ENCODE peak calls at places on chromosome 14, in eight cellular contexts. P is suprapubic skin, A is H1, H is GM23338, M is transverse colon, W is HepG2, N is stomach, Y is Panc1. J is an unnamed sample.

GRCh38 chr14:34104750-34105397 is 154.0 kb upstream of the EGLN3 start:
- DNase-seq in P (no peak), A (no peak), H (no peak), M (no peak), W (no peak), N (no peak), Y (no peak), J (no peak)

GRCh38 chr14:105364100-105364708 is 34.1 kb upstream of the TEX22 start:
- DNase-seq in P (no peak), A (no peak), H (no peak), M (peak), W (no peak), N (peak), Y (no peak), J (no peak)

GRCh38 chr14:65850429-65851145 is 438.1 kb downstream of the FUT8 start:
- DNase-seq in P (no peak), A (no peak), H (no peak), M (peak), W (no peak), N (no peak), Y (no peak), J (no peak)

GRCh38 chr14:75911883-75912282 is 69.9 kb downstream of the TGFB3 start:
- DNase-seq in P (no peak), A (peak), H (peak), M (peak), W (no peak), N (no peak), Y (no peak), J (no peak)

GRCh38 chr14:67191768-67192290 is 2.6 kb downstream of the GARIN2 start:
- DNase-seq in P (no peak), A (no peak), H (no peak), M (no peak), W (no peak), N (no peak), Y (no peak), J (no peak)

GRCh38 chr14:41623737-41624136 is 17.1 kb downstream of the LRFN5 start:
- DNase-seq in P (no peak), A (no peak), H (no peak), M (no peak), W (no peak), N (no peak), Y (no peak), J (no peak)

GRCh38 chr14:76918176-76918750 is 92.1 kb downstream of the LRRC74A start:
- DNase-seq in P (peak), A (no peak), H (no peak), M (peak), W (no peak), N (peak), Y (no peak), J (no peak)

GRCh38 chr14:72577521-72577920 is 316.4 kb downstream of the DPF3 start:
- DNase-seq in P (no peak), A (no peak), H (no peak), M (no peak), W (no peak), N (no peak), Y (no peak), J (no peak)

GRCh38 chr14:58944226-58944769 is 244.2 kb upstream of the DAAM1 start:
- DNase-seq in P (no peak), A (no peak), H (peak), M (peak), W (no peak), N (no peak), Y (no peak), J (no peak)

GRCh38 chr14:23183479-23183878 is at the start of gene SLC7A8:
- DNase-seq in P (peak), A (no peak), H (peak), M (peak), W (no peak), N (peak), Y (no peak), J (no peak)

GRCh38 chr14:54804720-54805060 is 97.9 kb downstream of the GCH1 start:
- DNase-seq in P (no peak), A (no peak), H (peak), M (no peak), W (no peak), N (no peak), Y (no peak), J (no peak)

GRCh38 chr14:67187210-67187609 is 2.0 kb upstream of the GARIN2 start:
- DNase-seq in P (no peak), A (no peak), H (no peak), M (no peak), W (peak), N (no peak), Y (peak), J (no peak)

GRCh38 chr14:92469515-92469914 is 44.1 kb upstream of the RIN3 start:
- DNase-seq in P (no peak), A (no peak), H (no peak), M (no peak), W (no peak), N (no peak), Y (no peak), J (no peak)

GRCh38 chr14:92472860-92473259 is 40.7 kb upstream of the RIN3 start:
- DNase-seq in P (no peak), A (no peak), H (no peak), M (peak), W (no peak), N (no peak), Y (no peak), J (no peak)

GRCh38 chr14:92473261-92473946 is 40.2 kb upstream of the RIN3 start:
- DNase-seq in P (peak), A (no peak), H (no peak), M (peak), W (peak), N (peak), Y (no peak), J (no peak)

GRCh38 chr14:92471919-92472318 is 41.7 kb upstream of the RIN3 start:
- DNase-seq in P (no peak), A (peak), H (peak), M (peak), W (peak), N (no peak), Y (no peak), J (no peak)

DNA sequence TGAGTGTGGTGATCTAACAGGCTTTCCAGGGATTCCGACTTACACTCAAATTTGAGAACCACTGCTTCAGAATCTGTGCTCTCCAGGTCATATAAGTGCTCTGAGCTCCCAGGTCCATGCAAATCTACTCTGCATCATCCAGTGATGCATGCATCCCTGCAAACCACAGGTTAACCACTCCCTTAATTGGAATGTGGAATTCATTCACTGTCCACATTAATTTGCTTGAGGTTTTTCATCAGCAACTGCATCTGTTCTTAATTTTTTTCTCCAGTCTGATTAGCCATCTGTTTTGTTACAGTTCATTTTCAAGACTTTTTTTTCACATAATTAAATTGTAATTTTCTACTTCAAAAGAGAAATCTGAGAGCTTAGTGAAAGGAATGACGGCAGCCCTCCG is 43.4 kb upstream of the RIN3 start:
- DNase-seq in P (no peak), A (no peak), H (peak), M (no peak), W (no peak), N (no peak), Y (no peak), J (no peak)
- TF ChIP-seq POLR2AphosphoS5 in P (no peak), A (no peak), H (no peak), M (no peak), W (no peak), N (no peak), Y (no peak), J (no peak)

DNA sequence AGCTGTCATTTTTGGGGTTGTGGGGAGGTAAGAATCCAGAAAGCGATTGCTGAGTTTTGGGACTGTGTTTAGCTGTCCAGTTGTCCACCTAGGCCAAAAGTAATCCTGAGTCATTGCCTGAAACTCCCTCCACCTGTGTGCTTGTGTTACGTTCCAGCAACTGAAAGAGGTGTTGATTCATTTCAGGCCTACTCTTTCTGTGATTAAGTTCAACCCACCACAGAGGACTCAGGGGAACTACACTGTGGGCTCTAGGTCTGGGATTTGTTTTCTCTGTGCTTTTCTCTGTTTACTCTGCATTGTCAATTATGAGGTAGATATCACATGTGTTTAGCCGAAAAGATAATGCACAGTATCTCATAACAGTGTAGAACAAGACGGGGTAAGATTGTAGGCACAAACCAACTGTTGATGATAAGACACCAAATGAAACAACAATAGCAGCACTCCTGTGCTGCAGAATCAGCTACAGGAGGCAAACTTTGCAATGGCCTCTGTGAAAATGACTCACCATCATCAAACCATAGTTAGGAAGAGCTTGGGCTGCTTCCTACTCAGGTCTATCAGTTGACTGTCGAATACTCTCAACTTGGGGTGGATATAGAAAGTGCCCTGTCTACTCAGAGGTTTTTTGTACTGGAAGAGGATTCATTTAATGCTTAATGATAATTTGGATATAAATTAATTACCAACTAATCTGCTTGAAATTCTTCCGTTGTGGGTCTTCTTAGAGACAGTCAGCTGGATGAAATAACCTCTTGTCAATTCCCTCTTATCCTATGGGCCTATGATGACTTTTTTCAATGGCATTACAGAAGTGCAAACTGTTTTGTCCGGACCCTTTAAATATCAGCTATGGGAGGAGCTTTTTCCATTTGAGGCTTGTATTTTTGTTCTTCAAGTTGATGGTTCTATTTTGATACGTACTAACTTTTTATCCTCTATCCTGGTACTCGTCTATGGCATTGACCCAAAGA is 385.9 kb downstream of the BMP4 start:
- DNase-seq in P (no peak), A (no peak), H (no peak), M (no peak), W (no peak), N (no peak), Y (no peak), J (peak)
- TF ChIP-seq POLR2AphosphoS5 in P (no peak), A (no peak), H (no peak), M (no peak), W (no peak), N (no peak), Y (no peak), J (peak)

DNA sequence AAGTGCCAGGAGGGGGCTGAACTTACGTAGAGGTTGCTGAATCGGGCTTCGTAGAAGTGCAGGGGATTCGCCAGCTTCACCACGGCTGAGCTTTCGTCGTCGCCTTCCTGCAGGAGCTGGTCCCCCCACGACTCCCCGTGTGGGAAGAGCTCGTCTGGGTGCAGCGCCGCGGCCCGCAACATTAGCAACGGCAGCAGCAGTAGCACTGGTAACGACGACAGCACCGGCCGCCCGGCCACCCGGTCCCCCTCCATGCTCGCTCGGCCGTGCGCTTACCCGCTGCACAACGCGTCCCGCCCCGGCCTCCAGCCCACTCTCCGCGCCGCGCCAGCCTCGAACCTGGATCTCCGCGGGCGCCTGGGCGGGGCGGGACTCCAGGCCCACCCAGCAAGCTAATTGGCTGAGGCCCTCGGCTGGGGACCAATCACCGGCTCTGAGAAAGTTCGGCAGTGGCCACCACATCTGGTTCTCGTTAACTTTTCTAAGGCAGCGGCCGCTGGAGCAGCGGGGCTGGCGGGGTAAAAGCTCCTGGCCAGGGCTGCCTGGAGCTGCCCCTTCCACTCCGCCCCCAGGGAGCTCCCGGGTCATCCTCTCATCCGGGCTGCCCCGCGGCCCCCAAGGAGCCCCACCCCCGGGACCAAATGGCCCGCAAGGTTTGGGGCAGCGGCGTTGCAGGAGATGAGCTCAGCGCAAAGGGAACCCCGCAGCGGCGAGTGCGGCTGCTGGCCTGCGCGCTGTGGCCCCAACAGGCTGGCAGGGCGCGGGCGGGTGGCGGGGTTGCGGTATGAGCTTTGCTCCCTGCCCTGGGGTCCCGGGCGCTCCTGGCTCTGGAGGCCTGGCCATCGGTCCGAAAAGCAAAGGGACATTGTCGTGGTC is at the start of gene NID2:
- DNase-seq in P (peak), A (peak), H (peak), M (peak), W (peak), N (peak), Y (no peak), J (no peak)
- TF ChIP-seq POLR2AphosphoS5 in P (no peak), A (no peak), H (peak), M (peak), W (no peak), N (peak), Y (no peak), J (no peak)

DNA sequence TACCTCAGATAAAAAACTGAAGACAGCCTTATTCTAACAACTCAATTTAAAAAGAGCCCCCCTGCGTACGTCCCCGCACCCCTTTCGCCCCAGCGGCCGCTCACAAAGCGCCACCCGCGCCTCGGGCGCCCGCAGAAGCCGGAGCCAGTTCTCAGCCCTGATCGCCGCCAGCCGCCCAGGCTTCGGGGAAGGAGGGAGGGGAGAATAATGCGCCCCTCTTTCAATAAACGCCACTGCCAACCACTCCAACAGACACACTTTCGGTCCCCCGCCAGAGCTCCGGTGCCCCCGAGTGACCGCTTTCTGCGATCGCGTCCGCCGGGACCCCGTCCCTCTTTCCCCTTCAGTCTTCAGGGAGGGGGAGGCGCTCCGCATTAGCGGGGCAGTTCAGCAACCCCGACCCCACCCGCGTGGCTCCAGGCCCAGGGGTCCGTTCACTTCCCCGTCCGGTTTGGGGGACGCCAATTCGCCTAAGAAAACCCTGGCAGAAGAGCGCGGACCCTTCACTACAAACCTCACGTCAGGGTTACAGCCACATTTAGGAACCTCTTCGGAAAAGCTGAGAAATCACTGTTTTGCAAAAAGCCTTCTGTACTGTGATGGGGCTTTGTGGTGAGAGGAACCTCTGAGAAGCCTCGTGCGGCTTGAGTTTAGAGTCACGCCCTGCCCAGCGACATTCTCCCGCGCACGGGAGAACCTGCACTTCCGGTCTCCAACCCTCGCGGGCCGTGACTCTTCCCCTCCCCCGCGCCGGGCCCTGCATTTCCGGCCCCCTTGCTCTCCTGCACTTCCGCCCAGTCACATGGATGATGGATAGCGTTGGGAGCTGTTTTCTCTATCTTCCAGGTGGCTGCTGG is 18.7 kb downstream of the FOXG1 start:
- DNase-seq in P (no peak), A (no peak), H (peak), M (no peak), W (no peak), N (no peak), Y (no peak), J (no peak)
- TF ChIP-seq POLR2AphosphoS5 in P (no peak), A (no peak), H (peak), M (no peak), W (no peak), N (no peak), Y (no peak), J (no peak)

GRCh38 chr14:106843951-106844483 is 1317.6 kb downstream of the TMEM121 start:
- DNase-seq in P (no peak), A (no peak), H (no peak), M (peak), W (no peak), N (peak), Y (no peak), J (no peak)
- TF ChIP-seq POLR2AphosphoS5 in P (no peak), A (no peak), H (no peak), M (peak), W (no peak), N (peak), Y (no peak), J (no peak)

DNA sequence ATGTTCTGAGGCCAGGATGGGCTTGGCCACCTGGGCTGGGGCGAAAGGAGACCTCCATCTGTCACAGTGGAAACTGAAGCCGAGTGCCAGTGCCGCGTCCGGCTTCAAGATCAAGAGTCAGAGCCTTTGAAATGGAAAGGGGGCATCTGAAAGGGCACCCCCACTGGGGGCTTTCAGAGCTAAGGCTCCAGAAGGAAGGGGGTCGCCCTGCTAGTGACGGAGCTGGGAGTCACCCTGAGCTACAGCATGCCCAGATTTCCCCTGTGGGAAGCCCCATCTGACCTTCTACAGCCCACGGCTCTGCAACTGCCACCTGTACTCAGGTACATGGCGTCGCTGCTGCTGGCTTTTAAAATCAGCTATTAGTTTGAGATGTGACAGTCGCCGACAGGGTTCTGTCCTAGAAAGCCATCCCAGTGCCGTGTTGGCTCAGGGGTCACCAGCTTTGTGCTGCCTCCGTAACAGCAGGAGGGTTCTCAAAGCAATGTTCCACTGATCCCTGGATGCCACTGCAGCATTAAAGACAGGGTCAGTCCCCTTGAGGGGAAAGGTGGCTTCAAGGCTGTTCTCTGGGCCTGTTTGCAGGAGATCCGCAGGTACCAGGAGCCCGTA is 31.5 kb downstream of the CCNK start:
- DNase-seq in P (no peak), A (no peak), H (no peak), M (no peak), W (no peak), N (no peak), Y (no peak), J (no peak)
- TF ChIP-seq POLR2AphosphoS5 in P (no peak), A (peak), H (no peak), M (no peak), W (no peak), N (no peak), Y (no peak), J (peak)

DNA sequence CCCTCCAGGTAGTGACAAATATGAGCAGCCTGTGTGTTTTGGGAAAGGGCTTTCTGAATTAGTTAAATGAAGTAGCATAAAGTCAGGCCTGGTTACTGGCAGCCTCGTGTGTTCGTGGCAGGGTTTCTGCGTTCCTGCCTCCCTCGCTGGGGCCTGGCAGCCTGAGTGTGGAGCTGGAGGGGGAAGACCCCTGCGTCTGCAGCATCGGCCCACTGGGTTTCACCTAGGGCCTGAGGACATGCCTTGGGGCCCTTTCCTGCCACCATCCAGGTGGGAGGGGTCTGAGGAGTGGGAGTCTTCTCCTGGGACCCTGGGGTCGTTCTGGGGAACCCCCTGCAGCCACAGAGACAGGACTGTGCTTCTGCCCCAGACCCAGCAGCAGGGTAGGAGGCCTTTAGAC is 20.4 kb upstream of the AMN start:
- DNase-seq in P (no peak), A (no peak), H (no peak), M (no peak), W (no peak), N (no peak), Y (no peak), J (no peak)
- TF ChIP-seq POLR2AphosphoS5 in P (no peak), A (no peak), H (no peak), M (no peak), W (no peak), N (no peak), Y (no peak), J (peak)

GRCh38 chr14:94641632-94641955 is 29.4 kb downstream of the SERPINA3 start:
- DNase-seq in P (no peak), A (no peak), H (no peak), M (no peak), W (no peak), N (no peak), Y (no peak), J (no peak)

GRCh38 chr14:94638330-94638729 is 26.1 kb downstream of the SERPINA3 start:
- DNase-seq in P (peak), A (no peak), H (no peak), M (no peak), W (no peak), N (no peak), Y (no peak), J (no peak)

GRCh38 chr14:94640721-94641631 is 28.8 kb downstream of the SERPINA3 start:
- DNase-seq in P (peak), A (no peak), H (no peak), M (no peak), W (no peak), N (peak), Y (no peak), J (no peak)

GRCh38 chr14:94636744-94637412 is 24.7 kb downstream of the SERPINA3 start:
- DNase-seq in P (no peak), A (no peak), H (peak), M (no peak), W (peak), N (no peak), Y (no peak), J (no peak)

GRCh38 chr14:94638961-94639817 is 27.0 kb downstream of the SERPINA3 start:
- DNase-seq in P (peak), A (no peak), H (no peak), M (no peak), W (peak), N (no peak), Y (no peak), J (no peak)
- TF ChIP-seq POLR2AphosphoS5 in P (no peak), A (no peak), H (no peak), M (no peak), W (no peak), N (no peak), Y (no peak), J (no peak)

GRCh38 chr14:29274890-29275651 is 508.5 kb downstream of the FOXG1 start:
- DNase-seq in P (no peak), A (no peak), H (no peak), M (no peak), W (no peak), N (no peak), Y (no peak), J (no peak)
- TF ChIP-seq POLR2AphosphoS5 in P (no peak), A (no peak), H (no peak), M (no peak), W (no peak), N (no peak), Y (no peak), J (no peak)

J was measured in GM12892.